ENCODE peak calls at places on chromosomes 13 and 19, in four cellular contexts. One of them, this sample, is unnamed.

GRCh38 chr19:3734310-3734600 is 26.1 kb downstream of the TJP3 start:
- DNase-seq in tibial artery: no peak
- DNase-seq in left lung: no peak
- DNase-seq in tibial nerve: no peak
- DNase-seq in this sample: no peak

GRCh38 chr19:45591004-45591637 is 6.5 kb upstream of the OPA3 start:
- DNase-seq in tibial artery: no peak
- DNase-seq in tibial nerve: no peak
- DNase-seq in left lung: peak
- DNase-seq in this sample: no peak

GRCh38 chr19:11174336-11174735 is 18.8 kb upstream of the SPC24 start:
- DNase-seq in left lung: no peak
- DNase-seq in tibial nerve: no peak
- DNase-seq in tibial artery: no peak
- DNase-seq in this sample: no peak

GRCh38 chr13:45621950-45622349 is 6.4 kb upstream of the ERICH6B start:
- DNase-seq in left lung: no peak
- DNase-seq in tibial nerve: no peak
- DNase-seq in tibial artery: no peak
- DNase-seq in this sample: no peak

GRCh38 chr13:111039735-111040134 is 75.4 kb upstream of the ARHGEF7 start:
- DNase-seq in left lung: no peak
- DNase-seq in tibial nerve: no peak
- DNase-seq in tibial artery: no peak
- DNase-seq in this sample: no peak

GRCh38 chr19:40614595-40615411 is 13.6 kb downstream of the LTBP4 start:
- DNase-seq in tibial nerve: peak
- DNase-seq in tibial artery: peak
- DNase-seq in left lung: peak
- DNase-seq in this sample: peak

GRCh38 chr13:61874970-61875579 is 459.4 kb upstream of the PCDH20 start:
- DNase-seq in tibial artery: no peak
- DNase-seq in left lung: no peak
- DNase-seq in tibial nerve: no peak
- DNase-seq in this sample: no peak

GRCh38 chr19:1313695-1314613 is 28.3 kb downstream of the EFNA2 start:
- DNase-seq in tibial nerve: no peak
- DNase-seq in left lung: no peak
- DNase-seq in tibial artery: no peak
- DNase-seq in this sample: no peak

GRCh38 chr13:84925443-84925842 is 873.8 kb downstream of the SLITRK6 start:
- DNase-seq in tibial artery: no peak
- DNase-seq in tibial nerve: no peak
- DNase-seq in left lung: no peak
- DNase-seq in this sample: no peak

GRCh38 chr13:51682691-51683090 is 98.4 kb downstream of the WDFY2 start:
- DNase-seq in left lung: no peak
- DNase-seq in tibial artery: no peak
- DNase-seq in tibial nerve: no peak
- DNase-seq in this sample: no peak

GRCh38 chr19:39398297-39398864 is 7.2 kb downstream of the MED29 start:
- DNase-seq in tibial artery: peak
- DNase-seq in left lung: peak
- DNase-seq in tibial nerve: peak
- DNase-seq in this sample: peak

GRCh38 chr13:100532836-100533435 is 55.7 kb downstream of the GGACT start:
- DNase-seq in tibial artery: no peak
- DNase-seq in left lung: no peak
- DNase-seq in tibial nerve: no peak
- DNase-seq in this sample: no peak

GRCh38 chr19:7925171-7925837 is 631 bp downstream of the CTXN1 start:
- DNase-seq in tibial artery: peak
- DNase-seq in tibial nerve: no peak
- DNase-seq in left lung: no peak
- DNase-seq in this sample: peak
- TF ChIP-seq CTCF in tibial artery: peak
- TF ChIP-seq CTCF in tibial nerve: peak
- TF ChIP-seq CTCF in left lung: peak
- TF ChIP-seq CTCF in this sample: peak

GRCh38 chr13:28001837-28002473 is 13.5 kb upstream of the URAD start:
- DNase-seq in left lung: no peak
- DNase-seq in tibial nerve: no peak
- DNase-seq in tibial artery: peak
- DNase-seq in this sample: no peak

GRCh38 chr13:28002886-28003698 is 14.6 kb upstream of the URAD start:
- DNase-seq in left lung: no peak
- DNase-seq in tibial nerve: no peak
- DNase-seq in tibial artery: peak
- DNase-seq in this sample: no peak

GRCh38 chr13:28001049-28001448 is 12.6 kb upstream of the URAD start:
- DNase-seq in tibial nerve: no peak
- DNase-seq in tibial artery: peak
- DNase-seq in left lung: no peak
- DNase-seq in this sample: no peak

GRCh38 chr13:27997904-27998522 is 9.5 kb upstream of the URAD start:
- DNase-seq in tibial artery: peak
- DNase-seq in left lung: no peak
- DNase-seq in tibial nerve: no peak
- DNase-seq in this sample: no peak

DNA sequence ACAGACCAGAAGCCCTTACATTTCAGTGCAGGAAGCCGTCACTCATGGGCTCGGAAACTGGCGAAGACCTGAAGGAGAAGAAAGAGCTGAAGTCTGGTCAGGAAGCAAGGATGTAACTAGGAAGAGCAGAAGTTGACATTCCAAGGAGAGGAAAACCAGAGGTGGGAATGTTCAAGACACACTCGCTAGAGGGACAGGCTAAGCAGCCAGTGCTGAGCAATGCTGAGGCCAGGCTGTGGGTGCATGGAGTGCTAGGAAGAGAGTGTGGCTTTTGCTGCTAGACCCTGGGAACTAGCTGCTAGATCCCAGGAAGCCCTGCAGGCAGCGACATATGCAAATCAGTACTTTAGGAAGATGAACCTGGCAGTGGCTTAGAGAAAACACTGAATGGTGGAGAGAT is 12.1 kb upstream of the URAD start:
- DNase-seq in tibial nerve: no peak
- DNase-seq in tibial artery: peak
- DNase-seq in left lung: no peak
- DNase-seq in this sample: no peak
- TF ChIP-seq CTCF in tibial nerve: no peak
- TF ChIP-seq CTCF in tibial artery: no peak
- TF ChIP-seq CTCF in left lung: no peak
- TF ChIP-seq CTCF in this sample: no peak

GRCh38 chr19:57907394-57907793 is 9.0 kb downstream of the ZNF417 start:
- DNase-seq in left lung: no peak
- DNase-seq in tibial nerve: no peak
- DNase-seq in tibial artery: no peak
- DNase-seq in this sample: no peak

GRCh38 chr19:57905258-57905657 is 11.1 kb downstream of the ZNF417 start:
- DNase-seq in tibial artery: no peak
- DNase-seq in tibial nerve: no peak
- DNase-seq in left lung: no peak
- DNase-seq in this sample: no peak

GRCh38 chr19:57903298-57904174 is 12.9 kb downstream of the ZNF417 start:
- DNase-seq in tibial nerve: no peak
- DNase-seq in left lung: no peak
- DNase-seq in tibial artery: no peak
- DNase-seq in this sample: no peak
- TF ChIP-seq CTCF in tibial nerve: peak
- TF ChIP-seq CTCF in left lung: no peak
- TF ChIP-seq CTCF in tibial artery: peak
- TF ChIP-seq CTCF in this sample: no peak

GRCh38 chr19:41892173-41892902 is 9.4 kb downstream of the ARHGEF1 start:
- DNase-seq in tibial artery: no peak
- DNase-seq in tibial nerve: no peak
- DNase-seq in left lung: no peak
- DNase-seq in this sample: no peak
- TF ChIP-seq CTCF in tibial artery: no peak
- TF ChIP-seq CTCF in tibial nerve: no peak
- TF ChIP-seq CTCF in left lung: no peak
- TF ChIP-seq CTCF in this sample: no peak

GRCh38 chr13:43874512-43875092 is 4.9 kb downstream of the CCDC122 start:
- DNase-seq in left lung: no peak
- DNase-seq in tibial artery: no peak
- DNase-seq in tibial nerve: no peak
- DNase-seq in this sample: no peak
- TF ChIP-seq CTCF in left lung: peak
- TF ChIP-seq CTCF in tibial artery: peak
- TF ChIP-seq CTCF in tibial nerve: peak
- TF ChIP-seq CTCF in this sample: no peak

GRCh38 chr13:101618440-101619187 is 166.1 kb downstream of the ITGBL1 start:
- DNase-seq in tibial nerve: no peak
- DNase-seq in left lung: no peak
- DNase-seq in tibial artery: no peak
- DNase-seq in this sample: no peak
- TF ChIP-seq CTCF in tibial nerve: no peak
- TF ChIP-seq CTCF in left lung: no peak
- TF ChIP-seq CTCF in tibial artery: no peak
- TF ChIP-seq CTCF in this sample: no peak

DNA sequence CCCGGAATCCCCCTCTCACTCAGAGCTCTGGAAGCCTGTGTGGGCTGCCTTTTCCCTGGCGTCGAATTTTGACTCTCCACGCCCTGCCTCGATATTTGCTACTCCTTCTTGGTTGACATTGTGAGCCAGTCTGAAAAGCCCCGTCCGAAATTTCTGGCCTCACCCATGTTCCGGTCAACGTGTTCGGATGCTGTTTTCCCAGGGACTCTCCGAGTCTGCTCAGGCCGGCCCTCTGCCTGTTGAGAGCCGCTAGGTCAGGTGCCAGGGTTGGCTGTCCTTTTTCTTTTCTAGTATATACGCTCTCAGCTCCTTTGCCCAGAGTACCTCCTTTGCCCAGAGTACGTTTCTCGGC is 6.8 kb upstream of the DGKH start:
- DNase-seq in left lung: peak
- DNase-seq in tibial nerve: no peak
- DNase-seq in tibial artery: peak
- DNase-seq in this sample: no peak
- TF ChIP-seq CTCF in left lung: peak
- TF ChIP-seq CTCF in tibial nerve: peak
- TF ChIP-seq CTCF in tibial artery: peak
- TF ChIP-seq CTCF in this sample: no peak

DNA sequence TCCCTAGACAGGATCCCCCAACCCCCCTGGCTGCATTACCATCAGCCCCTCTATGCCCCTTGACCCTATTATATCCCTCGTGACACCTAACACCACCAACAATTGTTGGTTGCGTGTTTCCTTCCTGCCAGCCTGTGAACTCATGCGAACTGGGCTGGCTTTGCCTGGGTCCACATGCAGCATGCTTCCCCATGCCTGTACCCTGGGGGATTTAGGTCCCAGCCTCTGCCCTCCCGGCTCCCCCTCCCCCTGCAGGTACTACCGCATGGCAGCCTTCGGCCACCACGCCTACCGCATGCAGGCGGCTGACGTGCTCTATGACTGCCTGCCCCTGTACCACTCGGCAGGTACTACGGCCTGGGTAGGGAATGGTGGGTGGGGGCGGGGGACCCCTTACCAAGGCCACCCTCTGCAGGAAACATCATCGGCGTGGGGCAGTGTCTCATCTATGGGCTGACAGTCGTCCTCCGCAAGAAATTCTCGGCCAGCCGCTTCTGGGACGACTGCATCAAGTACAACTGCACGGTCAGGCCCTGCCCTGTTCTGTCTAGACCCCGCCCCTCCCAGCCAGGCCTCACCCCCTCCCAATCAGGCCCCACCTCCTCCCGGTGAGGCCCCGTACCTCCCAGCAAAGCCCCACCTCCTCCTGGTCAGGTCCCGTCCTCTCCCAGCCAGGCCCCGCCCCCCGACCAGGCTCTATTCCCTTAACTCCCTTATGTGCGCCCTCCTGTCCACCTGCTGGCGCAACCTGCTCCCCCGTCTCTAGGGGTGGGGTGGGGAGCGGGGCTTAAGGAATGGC is 18.5 kb downstream of the SLC27A1 start:
- DNase-seq in tibial nerve: no peak
- DNase-seq in tibial artery: peak
- DNase-seq in left lung: peak
- DNase-seq in this sample: peak
- TF ChIP-seq CTCF in tibial nerve: no peak
- TF ChIP-seq CTCF in tibial artery: no peak
- TF ChIP-seq CTCF in left lung: no peak
- TF ChIP-seq CTCF in this sample: no peak

This sample was measured in activated B cell treated with CpG ODN at 0.5 μM for 24 hours.